ENCODE peak calls at places on chromosomes 7 and 10, in four cellular contexts. L, M, N and E are unnamed samples.

GRCh38 chr10:119416855-119417254 is 125.7 kb downstream of the RGS10 start:
- DNase-seq in N (peak), M (peak), L (peak), E (peak)

GRCh38 chr7:81822811-81823210 is 53.0 kb upstream of the HGF start:
- DNase-seq in N (no peak), L (no peak), M (no peak), E (no peak)

GRCh38 chr10:15141136-15142067 is 27.1 kb downstream of the NMT2 start:
- DNase-seq in N (no peak), M (peak), L (no peak), E (peak)

GRCh38 chr10:60940435-60940834 is 3.5 kb downstream of the RHOBTB1 start:
- DNase-seq in M (no peak), L (no peak), N (no peak), E (no peak)

GRCh38 chr10:72074413-72075183 is 13.8 kb downstream of the SPOCK2 start:
- DNase-seq in M (no peak), N (no peak), L (no peak), E (no peak)

GRCh38 chr7:41984888-41985287 is 252.1 kb downstream of the GLI3 start:
- DNase-seq in N (no peak), M (no peak), L (no peak), E (no peak)

GRCh38 chr10:125264752-125265578 is 104.6 kb upstream of the CTBP2 start:
- DNase-seq in M (no peak), L (no peak), N (no peak), E (no peak)

GRCh38 chr7:139105037-139105382 is 4.5 kb downstream of the ZC3HAV1 start:
- DNase-seq in N (no peak), L (peak), M (no peak), E (no peak)

GRCh38 chr10:72334832-72335393 is 19.8 kb downstream of the DNAJB12 start:
- DNase-seq in L (peak), N (no peak), M (peak), E (peak)

GRCh38 chr10:44890721-44891550 is 20.2 kb upstream of the TMEM72 start:
- DNase-seq in M (no peak), N (no peak), L (no peak), E (no peak)

GRCh38 chr7:116527521-116527920 is 2.7 kb downstream of the CAV1 start:
- DNase-seq in L (no peak), M (no peak), N (no peak), E (no peak)

GRCh38 chr7:16801111-16801542 is 3.7 kb downstream of the AGR2 start:
- DNase-seq in N (peak), M (no peak), L (peak), E (peak)

GRCh38 chr10:112288526-112288925 is 5.3 kb downstream of the TECTB start:
- DNase-seq in M (no peak), L (no peak), N (no peak), E (no peak)

GRCh38 chr7:25389489-25390106 is 161.3 kb upstream of the NPVF start:
- DNase-seq in N (peak), M (peak), L (peak), E (no peak)

GRCh38 chr10:132519382-132520146 is 18.0 kb upstream of the INPP5A start:
- DNase-seq in L (no peak), M (no peak), N (no peak), E (no peak)

GRCh38 chr10:129023057-129023456 is 444.0 kb upstream of the MGMT start:
- DNase-seq in L (no peak), N (no peak), M (no peak), E (no peak)

GRCh38 chr10:75531571-75532031 is 100.2 kb downstream of the LRMDA start:
- DNase-seq in M (no peak), N (no peak), L (peak), E (no peak)

GRCh38 chr10:43027331-43027955 is 49.4 kb upstream of the RET start:
- DNase-seq in L (no peak), N (no peak), M (no peak), E (no peak)
- TF ChIP-seq SPI1 in L (no peak), N (no peak), M (no peak), E (no peak)

GRCh38 chr7:105532709-105533460 is 884 bp downstream of the RINT1 start:
- DNase-seq in L (no peak), M (no peak), N (no peak), E (no peak)
- TF ChIP-seq SPI1 in L (no peak), M (no peak), N (no peak), E (no peak)

GRCh38 chr7:132742152-132742551 is 165.9 kb upstream of the PLXNA4 start:
- DNase-seq in M (no peak), L (no peak), N (no peak), E (no peak)
- TF ChIP-seq SPI1 in M (no peak), L (no peak), N (no peak), E (no peak)

GRCh38 chr10:97882142-97883091 is 32.8 kb downstream of the GOLGA7B start:
- DNase-seq in M (no peak), N (no peak), L (no peak), E (no peak)
- TF ChIP-seq SPI1 in M (no peak), N (no peak), L (no peak), E (no peak)

GRCh38 chr10:31929986-31930675 is 1.5 kb upstream of the ARHGAP12 start:
- DNase-seq in L (peak), M (no peak), N (peak), E (no peak)
- TF ChIP-seq SPI1 in L (peak), M (peak), N (peak), E (peak)

GRCh38 chr7:133114519-133114918 is 32.6 kb upstream of the CHCHD3 start:
- DNase-seq in M (no peak), L (no peak), N (no peak), E (no peak)
- TF ChIP-seq SPI1 in M (no peak), L (no peak), N (no peak), E (no peak)

DNA sequence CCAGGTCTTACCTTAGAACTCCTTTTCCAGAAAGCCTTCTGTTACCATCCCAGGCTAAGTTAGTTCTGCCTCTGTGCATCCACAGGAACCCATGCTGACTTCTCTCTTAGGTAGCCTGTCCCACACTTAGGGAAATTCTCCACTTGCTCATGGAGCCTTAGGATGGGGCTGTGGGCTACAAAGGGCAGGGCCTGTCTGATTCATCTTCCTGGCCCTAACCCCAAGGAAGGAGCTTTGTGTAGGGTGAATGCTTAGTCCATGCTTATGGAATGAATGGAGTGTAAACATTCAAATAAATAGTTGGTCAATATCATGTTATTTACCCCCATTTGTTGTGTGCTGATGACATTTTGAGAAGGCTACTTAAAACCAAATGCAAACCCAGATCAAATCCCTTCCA is 54.7 kb downstream of the EMX2 start:
- DNase-seq in M (no peak), L (no peak), N (no peak), E (no peak)
- TF ChIP-seq SPI1 in M (no peak), L (no peak), N (no peak), E (no peak)

DNA sequence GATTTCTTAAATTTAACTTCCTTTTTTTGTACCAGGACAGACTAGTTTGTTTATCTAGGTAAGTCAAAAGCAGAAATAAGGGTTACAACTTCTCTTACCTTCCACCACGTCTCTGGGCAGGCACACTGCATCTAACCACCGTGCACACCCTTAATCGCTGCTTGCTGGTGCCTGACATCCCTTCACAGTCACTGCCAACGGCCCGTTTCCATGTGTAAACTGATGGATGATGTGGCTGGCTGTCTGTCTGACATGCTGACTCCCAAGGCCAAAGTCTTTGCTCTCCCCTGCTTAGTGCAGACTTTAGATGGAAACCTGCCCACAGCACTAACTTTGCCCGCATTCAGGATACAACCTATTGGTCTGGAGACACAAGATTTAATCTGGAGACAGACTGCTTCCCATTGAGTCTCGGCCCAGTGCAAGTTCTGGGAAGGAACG is 1.1 kb downstream of the TMEM273 start:
- DNase-seq in L (no peak), M (no peak), N (peak), E (no peak)
- TF ChIP-seq SPI1 in L (no peak), M (no peak), N (no peak), E (no peak)

GRCh38 chr10:104309980-104310978 is 28.0 kb downstream of the ITPRIP start:
- DNase-seq in M (no peak), N (no peak), L (no peak), E (no peak)
- TF ChIP-seq SPI1 in M (no peak), N (no peak), L (no peak), E (no peak)

GRCh38 chr10:6204063-6204340 is 1.3 kb downstream of the PFKFB3 start:
- DNase-seq in N (no peak), L (no peak), M (no peak), E (no peak)
- TF ChIP-seq SPI1 in N (no peak), L (no peak), M (no peak), E (no peak)